ENCODE peak calls at places on chromosomes 13 and 19, in five cellular contexts. V is K562, S is HCT116, J is H1, L is HepG2. D is an unnamed sample.

GRCh38 chr19:56120371-56121179 is 520 bp downstream of the ZNF787 start:
- DNase-seq in J (peak; percentile 73), L (peak; percentile 86), S (peak; percentile 41), V (peak; percentile 94), D (no peak)

GRCh38 chr19:33271246-33272021 is 30.9 kb downstream of the CEBPA start:
- DNase-seq in V (no peak), S (no peak), L (no peak), J (no peak), D (no peak)

GRCh38 chr13:97020689-97021240 is 26.5 kb upstream of the OXGR1 start:
- DNase-seq in J (no peak), V (no peak), S (no peak), L (no peak), D (no peak)

GRCh38 chr19:48390188-48391099 is 907 bp downstream of the KDELR1 start:
- DNase-seq in L (peak; percentile 44), V (peak; percentile 79), J (peak; percentile 84), S (no peak), D (no peak)

GRCh38 chr19:2261438-2262172 is 5.4 kb upstream of the JSRP1 start:
- DNase-seq in L (no peak), S (peak; percentile 37), J (peak; percentile 78), V (peak; percentile 63), D (peak; percentile 44)

GRCh38 chr13:87244256-87244870 is 426.8 kb upstream of the SLITRK5 start:
- DNase-seq in V (no peak), L (no peak), S (no peak), J (no peak), D (no peak)

GRCh38 chr19:8094336-8094735 is 41.8 kb downstream of the CCL25 start:
- DNase-seq in J (no peak), L (no peak), V (no peak), S (no peak), D (no peak)

GRCh38 chr19:1566392-1567115 is 1.6 kb downstream of the MEX3D start:
- DNase-seq in J (peak; percentile 80), L (peak; percentile 40), S (no peak), V (no peak), D (peak; percentile 63)

GRCh38 chr13:106481919-106482318 is 53.5 kb downstream of the EFNB2 start:
- DNase-seq in S (no peak), J (no peak), V (no peak), L (no peak), D (no peak)

GRCh38 chr19:718251-719024 is 9.7 kb downstream of the PALM start:
- DNase-seq in L (no peak), V (peak; percentile 16), J (peak; percentile 60), S (no peak), D (no peak)

GRCh38 chr19:47697863-47698609 is 15.2 kb upstream of the EHD2 start:
- DNase-seq in V (peak; percentile 82), J (peak; percentile 88), L (peak; percentile 67), S (peak; percentile 68), D (peak; percentile 75)

GRCh38 chr13:50592412-50593145 is 250.9 kb downstream of the DLEU7 start:
- DNase-seq in S (no peak), V (no peak), L (no peak), J (no peak), D (no peak)

GRCh38 chr19:3788991-3789778 is 3.0 kb upstream of the MATK start:
- DNase-seq in L (no peak), J (peak; percentile 44), V (no peak), S (no peak), D (no peak)

GRCh38 chr19:48656840-48657474 is 11.0 kb upstream of the CA11 start:
- DNase-seq in V (no peak), S (no peak), J (no peak), L (no peak), D (no peak)

GRCh38 chr19:1840541-1841115 is 7.7 kb downstream of the REXO1 start:
- DNase-seq in J (no peak), L (peak; percentile 53), S (no peak), V (peak; percentile 54), D (no peak)

GRCh38 chr13:51585696-51586095 is 1.4 kb downstream of the WDFY2 start:
- DNase-seq in L (no peak), J (no peak), V (no peak), S (no peak), D (no peak)

GRCh38 chr13:102405499-102406079 is 3.7 kb upstream of the FGF14 start:
- DNase-seq in J (no peak), L (no peak), V (no peak), S (no peak), D (no peak)

GRCh38 chr13:33119886-33120543 is 103.8 kb downstream of the KL start:
- DNase-seq in L (no peak), J (no peak), S (peak; percentile 6), V (no peak), D (no peak)

GRCh38 chr19:10416380-10417257 is 3.7 kb upstream of the PDE4A start:
- DNase-seq in J (peak; percentile 100), L (peak; percentile 83), S (peak; percentile 89), V (peak; percentile 93), D (peak; percentile 80)

GRCh38 chr19:37932985-37933953 is 26.3 kb downstream of the SIPA1L3 start:
- DNase-seq in V (no peak), J (no peak), S (no peak), L (peak; percentile 38), D (no peak)

GRCh38 chr13:110462091-110462490 is 99.4 kb downstream of the RAB20 start:
- DNase-seq in V (no peak), L (no peak), J (no peak), S (no peak), D (no peak)

GRCh38 chr19:6735181-6735891 is 2.0 kb downstream of the GPR108 start:
- DNase-seq in V (no peak), L (no peak), S (no peak), J (no peak), D (no peak)
- TF ChIP-seq ZNF274 in V (no peak), L (no peak), S (no peak), J (no peak), D (no peak)

DNA sequence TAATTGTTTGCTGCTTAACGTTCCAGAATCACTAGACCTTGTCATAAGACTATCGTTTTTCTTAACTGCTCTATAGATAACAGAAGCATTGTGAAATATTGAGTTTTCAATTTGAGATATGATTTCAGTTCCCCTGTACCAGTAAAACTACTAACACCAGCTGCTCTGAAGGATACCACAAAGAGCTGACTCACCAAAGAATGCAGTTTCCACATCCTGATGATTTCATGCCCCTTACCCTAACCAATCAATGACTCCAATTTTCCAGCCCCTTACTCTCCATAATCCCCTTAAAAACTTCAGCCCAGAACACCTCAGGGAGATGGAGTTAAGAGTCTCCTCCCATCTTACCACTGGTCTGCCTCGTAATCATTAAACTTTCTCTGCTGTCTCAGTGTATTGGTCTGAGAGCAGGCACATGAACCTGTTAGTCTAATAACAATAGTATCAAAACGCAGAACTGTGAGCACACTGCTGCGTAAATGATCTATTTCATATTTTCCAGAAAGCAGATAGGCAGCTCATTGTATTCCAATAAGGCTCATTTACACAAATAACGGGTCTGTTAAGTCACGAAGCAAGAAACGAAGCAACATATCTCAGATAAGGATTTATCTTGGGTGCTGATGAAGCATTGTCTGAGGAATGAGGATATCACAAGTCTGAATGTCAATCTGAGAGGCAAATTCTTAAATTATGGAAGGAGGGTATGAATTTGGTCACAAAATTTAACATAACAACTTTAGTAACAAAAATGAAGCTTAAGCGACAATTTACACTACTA is 14.1 kb upstream of the CCNA1 start:
- DNase-seq in V (no peak), S (no peak), L (no peak), J (no peak), D (no peak)
- TF ChIP-seq YY1 in V (no peak), S (no peak), L (no peak), J (no peak), D (no peak)

DNA sequence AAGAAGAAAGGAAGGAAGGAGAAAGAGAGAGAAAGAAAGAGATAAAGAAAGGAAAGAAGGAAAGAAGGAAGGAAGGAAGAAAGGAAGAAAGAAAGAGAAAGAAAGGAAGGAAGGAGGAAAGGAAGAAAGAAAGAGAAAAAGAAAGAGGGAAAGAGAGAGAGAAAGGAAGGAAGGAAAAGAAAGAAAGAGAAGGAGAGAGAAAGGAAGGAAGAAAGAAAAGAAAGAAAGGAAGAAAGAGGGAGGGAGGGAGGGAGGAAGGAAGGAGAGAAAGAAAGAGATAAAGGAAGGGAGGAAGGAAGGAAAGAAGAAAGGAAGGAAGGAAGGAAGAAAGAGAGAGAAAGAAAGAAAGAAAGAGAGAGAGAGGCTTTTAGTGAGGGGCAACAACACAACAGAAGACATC is 135.1 kb upstream of the VSTM2B start:
- DNase-seq in J (no peak), S (no peak), V (no peak), L (no peak), D (no peak)
- TF ChIP-seq ZNF274 in J (no peak), S (no peak), V (no peak), L (no peak), D (no peak)

GRCh38 chr19:14978377-14978776 is 1.3 kb downstream of the SLC1A6 start:
- DNase-seq in J (no peak), S (no peak), V (no peak), L (no peak), D (no peak)

GRCh38 chr19:14977128-14977527 is 2.5 kb downstream of the SLC1A6 start:
- DNase-seq in V (no peak), J (no peak), L (no peak), S (no peak), D (no peak)

GRCh38 chr19:14974488-14974887 is 5.2 kb downstream of the SLC1A6 start:
- DNase-seq in V (no peak), S (no peak), J (no peak), L (no peak), D (no peak)

GRCh38 chr19:14979136-14979497 is 547 bp downstream of the SLC1A6 start:
- DNase-seq in V (no peak), S (no peak), L (no peak), J (no peak), D (no peak)

DNA sequence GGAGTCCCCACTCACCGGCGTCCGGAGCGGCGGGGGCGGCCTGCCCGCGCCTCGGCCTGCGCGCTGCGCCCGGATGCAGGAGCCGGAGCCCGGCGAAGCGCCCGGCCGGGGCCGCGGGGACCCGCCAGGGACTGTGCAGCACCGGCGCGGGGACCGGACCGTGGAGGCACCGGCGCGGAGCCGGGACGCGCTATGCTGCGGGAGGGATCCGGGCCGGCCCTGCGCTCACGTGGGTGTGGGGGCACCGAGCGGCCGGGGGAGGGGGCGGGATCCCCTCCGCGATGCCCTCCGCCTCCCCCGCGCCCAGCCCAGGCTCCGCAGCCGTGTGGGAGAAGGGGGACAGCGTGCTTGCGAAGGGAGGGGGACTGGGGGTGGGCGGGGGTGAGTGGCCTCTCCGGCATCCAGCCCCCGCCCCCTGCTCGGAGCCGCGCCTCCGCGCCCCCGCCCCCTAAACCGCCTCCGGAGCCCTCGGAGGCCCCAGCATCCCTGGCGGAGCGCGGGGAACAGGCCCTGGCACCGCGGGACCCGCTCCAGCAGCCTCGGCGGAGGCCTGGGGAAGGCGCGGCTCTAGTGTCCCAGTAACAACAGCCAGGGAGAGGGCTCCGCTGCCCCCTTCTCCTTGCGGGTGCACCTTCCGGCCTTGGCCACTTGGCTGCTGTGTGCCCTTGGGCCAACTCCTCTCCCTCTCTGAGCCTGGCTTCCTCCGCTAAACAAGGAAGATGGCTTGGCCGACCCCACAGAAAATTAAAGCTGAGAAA is at the start of gene SLC1A6:
- DNase-seq in L (no peak), V (no peak), J (peak; percentile 79), S (no peak), D (peak; percentile 35)
- TF ChIP-seq YY1 in L (no peak), V (no peak), J (no peak), S (no peak), D (no peak)

DNA sequence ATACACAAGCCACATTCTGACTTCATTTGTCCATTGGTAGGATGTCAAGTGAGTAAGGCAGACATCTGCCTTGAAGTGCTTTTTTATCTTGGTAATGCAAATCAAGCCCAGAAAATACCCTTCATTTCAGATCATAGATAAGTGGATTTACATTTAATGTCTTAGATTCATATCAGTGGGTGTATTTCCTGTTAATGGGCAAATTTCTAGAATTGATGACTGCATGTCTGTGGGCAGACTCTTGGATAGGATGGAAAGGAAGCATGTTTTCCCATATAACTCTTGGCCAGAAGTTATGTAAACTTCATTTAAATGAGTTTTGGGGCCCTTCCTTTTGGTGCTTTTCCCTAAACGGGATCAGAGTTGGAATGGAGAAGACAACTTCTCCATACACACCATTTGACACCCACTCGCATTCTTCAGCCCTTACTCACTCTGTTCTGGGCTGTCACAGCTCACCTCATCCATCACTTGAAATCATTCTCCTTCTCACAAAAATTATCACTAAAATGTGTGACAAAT is 154.6 kb downstream of the FLT1 start:
- DNase-seq in S (no peak), J (no peak), V (no peak), L (no peak), D (no peak)
- TF ChIP-seq ZNF274 in S (no peak), J (no peak), V (no peak), L (no peak), D (no peak)

D was measured in NT2/D1.